ENCODE peak calls at places on chromosome 6, in seven cellular contexts. N is heart right ventricle, O is fibroblast of the aortic adventitia, T is endothelial cell, R is breast epithelium, Y is nephron progenitor cell, G is fibroblast of mammary gland. J is an unnamed sample.

GRCh38 chr6:82015043-82015442 is 232.5 kb downstream of the IBTK start:
- DNase-seq in N (no peak), T (no peak), O (no peak), R (no peak), G (peak), Y (no peak), J (no peak)

GRCh38 chr6:73566954-73567591 is 46.2 kb upstream of the EEF1A1 start:
- DNase-seq in T (no peak), G (peak), Y (no peak), O (peak), N (peak), R (no peak), J (no peak)

GRCh38 chr6:29709178-29709576 is 14.1 kb upstream of the HLA-F start:
- DNase-seq in N (no peak), G (no peak), O (no peak), T (no peak), R (no peak), Y (no peak), J (no peak)

GRCh38 chr6:24933868-24934401 is 1.8 kb downstream of the RIPOR2 start:
- DNase-seq in N (no peak), O (no peak), G (peak), T (peak), R (no peak), Y (peak), J (no peak)

GRCh38 chr6:157148391-157149323 is 174.7 kb downstream of the TMEM242 start:
- DNase-seq in N (peak), Y (no peak), O (peak), T (no peak), R (peak), G (peak), J (no peak)

GRCh38 chr6:158593670-158594069 is 33.8 kb downstream of the TMEM181 start:
- DNase-seq in N (no peak), Y (no peak), G (no peak), T (no peak), O (no peak), R (no peak), J (no peak)

GRCh38 chr6:119145111-119145510 is 66.6 kb upstream of the FAM184A start:
- DNase-seq in N (no peak), R (no peak), O (no peak), Y (no peak), T (peak), G (no peak), J (no peak)

GRCh38 chr6:106128981-106129761 is 43.0 kb downstream of the PRDM1 start:
- DNase-seq in R (no peak), G (peak), N (no peak), Y (no peak), O (peak), T (no peak), J (no peak)

GRCh38 chr6:73562557-73562956 is 41.7 kb upstream of the EEF1A1 start:
- DNase-seq in R (no peak), Y (no peak), T (no peak), O (no peak), N (no peak), G (no peak), J (no peak)

GRCh38 chr6:151627689-151628444 is 134.1 kb downstream of the CCDC170 start:
- DNase-seq in N (no peak), Y (no peak), T (no peak), G (peak), O (peak), R (no peak), J (no peak)

GRCh38 chr6:105651969-105652368 is 249.1 kb upstream of the PREP start:
- DNase-seq in N (no peak), T (no peak), Y (no peak), O (no peak), R (no peak), G (no peak), J (no peak)

GRCh38 chr6:41541364-41541763 is 4.8 kb upstream of the FOXP4 start:
- DNase-seq in O (no peak), G (no peak), R (no peak), Y (no peak), T (no peak), N (no peak), J (no peak)

GRCh38 chr6:148650941-148651540 is 95.8 kb upstream of the UST start:
- DNase-seq in G (no peak), O (peak), N (no peak), Y (no peak), T (no peak), R (no peak), J (no peak)

GRCh38 chr6:147154454-147154853 is 49.8 kb upstream of the STXBP5 start:
- DNase-seq in T (no peak), O (peak), G (peak), R (no peak), N (no peak), Y (no peak), J (no peak)

GRCh38 chr6:6494677-6495076 is 93.8 kb upstream of the LY86 start:
- DNase-seq in R (no peak), N (peak), Y (peak), G (peak), O (no peak), T (peak), J (peak)

GRCh38 chr6:27168586-27169443 is 78.7 kb upstream of the PRSS16 start:
- DNase-seq in T (no peak), G (peak), N (no peak), Y (no peak), R (no peak), O (peak), J (no peak)

GRCh38 chr6:113970808-113971676 is at the start of gene HDAC2:
- DNase-seq in T (peak), G (peak), N (peak), Y (peak), R (peak), O (peak), J (peak)
- TF ChIP-seq CTCF in T (no peak), G (no peak), N (no peak), Y (no peak), R (peak), O (no peak), J (no peak)

GRCh38 chr6:9437836-9438235 is 977.0 kb downstream of the TFAP2A start:
- DNase-seq in Y (no peak), G (no peak), R (no peak), N (no peak), T (no peak), O (peak), J (no peak)

GRCh38 chr6:9439931-9440330 is 974.9 kb downstream of the TFAP2A start:
- DNase-seq in G (no peak), Y (no peak), T (no peak), N (no peak), R (no peak), O (no peak), J (no peak)
- TF ChIP-seq CTCF in G (no peak), Y (no peak), T (no peak), N (no peak), R (no peak), O (no peak), J (no peak)

GRCh38 chr6:99148761-99149160 is 200.7 kb downstream of the FAXC start:
- DNase-seq in G (no peak), Y (no peak), N (no peak), T (no peak), R (no peak), O (no peak), J (no peak)

GRCh38 chr6:99148111-99148510 is 200.4 kb upstream of the FBXL4 start:
- DNase-seq in T (no peak), O (no peak), N (no peak), R (no peak), G (no peak), Y (no peak), J (no peak)

GRCh38 chr6:99146716-99147115 is 199.0 kb upstream of the FBXL4 start:
- DNase-seq in O (no peak), G (no peak), R (no peak), Y (no peak), N (no peak), T (no peak), J (no peak)

GRCh38 chr6:99152345-99152643 is 197.2 kb downstream of the FAXC start:
- DNase-seq in G (no peak), T (no peak), R (no peak), O (no peak), Y (no peak), N (no peak), J (no peak)

GRCh38 chr6:99151634-99152344 is 197.7 kb downstream of the FAXC start:
- DNase-seq in G (peak), Y (peak), R (no peak), O (peak), N (peak), T (peak), J (peak)
- TF ChIP-seq CTCF in G (peak), Y (peak), R (no peak), O (peak), N (peak), T (peak), J (peak)

GRCh38 chr6:13629459-13630116 is 14.5 kb downstream of the NOL7 start:
- DNase-seq in T (no peak), G (no peak), N (no peak), Y (no peak), R (no peak), O (no peak), J (no peak)

GRCh38 chr6:13630499-13630898 is 15.4 kb downstream of the NOL7 start:
- DNase-seq in G (no peak), Y (no peak), N (no peak), T (no peak), R (no peak), O (no peak), J (no peak)

DNA sequence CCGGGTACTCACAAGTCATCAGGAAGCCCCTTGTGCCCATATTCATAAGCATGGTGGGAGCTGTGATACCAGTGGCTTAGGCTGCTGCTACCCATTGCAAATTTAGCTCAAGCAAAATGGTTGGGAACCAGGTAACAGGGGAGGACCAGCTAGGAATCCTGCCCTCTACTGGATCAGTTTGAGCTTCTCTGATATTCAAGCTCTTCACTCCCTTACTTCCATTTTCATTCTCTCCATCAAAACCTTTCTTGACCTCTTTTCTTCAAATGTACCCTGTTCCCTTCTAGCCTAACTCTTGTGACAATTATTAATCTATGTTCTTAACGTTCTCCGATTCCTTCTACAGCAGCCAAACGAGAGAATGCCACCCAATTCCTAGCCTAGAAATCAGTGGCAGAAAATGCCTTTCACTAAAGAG is 9.7 kb downstream of the NOL7 start:
- DNase-seq in T (no peak), N (no peak), R (no peak), O (peak), G (peak), Y (no peak), J (no peak)
- TF ChIP-seq CTCF in T (peak), N (peak), R (no peak), O (peak), G (peak), Y (peak), J (peak)